ENCODE peak calls at places on chromosomes 6 and 20, in eight cellular contexts. One of them, this sample, is unnamed.

GRCh38 chr6:137641474-137642077 is 147.4 kb upstream of the OLIG3 start:
- DNase-seq in activated gamma-delta T cell treated with Interleukin-2 at 50 U/mL for 16 hours: peak
- DNase-seq in iris pigment epithelial cell: peak
- DNase-seq in cardiac fibroblast: peak
- DNase-seq in body of pancreas: peak
- DNase-seq in GM23338: peak
- DNase-seq in pancreas: peak
- DNase-seq in hepatocyte: peak
- DNase-seq in this sample: peak

GRCh38 chr6:166512567-166512966 is 73.9 kb downstream of the RAMACL start:
- DNase-seq in activated gamma-delta T cell treated with Interleukin-2 at 50 U/mL for 16 hours: peak
- DNase-seq in iris pigment epithelial cell: no peak
- DNase-seq in cardiac fibroblast: no peak
- DNase-seq in body of pancreas: no peak
- DNase-seq in GM23338: no peak
- DNase-seq in pancreas: no peak
- DNase-seq in hepatocyte: no peak
- DNase-seq in this sample: peak

GRCh38 chr20:59455392-59456341 is 148.7 kb upstream of the PHACTR3 start:
- DNase-seq in activated gamma-delta T cell treated with Interleukin-2 at 50 U/mL for 16 hours: no peak
- DNase-seq in iris pigment epithelial cell: peak
- DNase-seq in cardiac fibroblast: peak
- DNase-seq in body of pancreas: peak
- DNase-seq in GM23338: peak
- DNase-seq in pancreas: peak
- DNase-seq in hepatocyte: peak
- DNase-seq in this sample: peak

GRCh38 chr6:127893541-127893940 is 7.3 kb downstream of the THEMIS start:
- DNase-seq in activated gamma-delta T cell treated with Interleukin-2 at 50 U/mL for 16 hours: no peak
- DNase-seq in iris pigment epithelial cell: no peak
- DNase-seq in cardiac fibroblast: no peak
- DNase-seq in body of pancreas: no peak
- DNase-seq in GM23338: peak
- DNase-seq in pancreas: no peak
- DNase-seq in hepatocyte: no peak
- DNase-seq in this sample: peak

GRCh38 chr20:46060301-46060881 is 29.4 kb downstream of the NCOA5 start:
- DNase-seq in activated gamma-delta T cell treated with Interleukin-2 at 50 U/mL for 16 hours: no peak
- DNase-seq in iris pigment epithelial cell: no peak
- DNase-seq in cardiac fibroblast: no peak
- DNase-seq in body of pancreas: peak
- DNase-seq in GM23338: no peak
- DNase-seq in pancreas: no peak
- DNase-seq in hepatocyte: no peak
- DNase-seq in this sample: peak

GRCh38 chr6:9851541-9852380 is 563.1 kb downstream of the TFAP2A start:
- DNase-seq in activated gamma-delta T cell treated with Interleukin-2 at 50 U/mL for 16 hours: no peak
- DNase-seq in iris pigment epithelial cell: peak
- DNase-seq in cardiac fibroblast: peak
- DNase-seq in body of pancreas: no peak
- DNase-seq in GM23338: peak
- DNase-seq in pancreas: no peak
- DNase-seq in hepatocyte: peak
- DNase-seq in this sample: peak

GRCh38 chr20:31675828-31676533 is 38.3 kb downstream of the COX4I2 start:
- DNase-seq in activated gamma-delta T cell treated with Interleukin-2 at 50 U/mL for 16 hours: peak
- DNase-seq in iris pigment epithelial cell: peak
- DNase-seq in cardiac fibroblast: peak
- DNase-seq in body of pancreas: no peak
- DNase-seq in GM23338: no peak
- DNase-seq in pancreas: no peak
- DNase-seq in hepatocyte: no peak
- DNase-seq in this sample: no peak

GRCh38 chr6:140957334-140957733 is 1175.4 kb upstream of the GJE1 start:
- DNase-seq in activated gamma-delta T cell treated with Interleukin-2 at 50 U/mL for 16 hours: no peak
- DNase-seq in iris pigment epithelial cell: no peak
- DNase-seq in cardiac fibroblast: no peak
- DNase-seq in body of pancreas: no peak
- DNase-seq in GM23338: no peak
- DNase-seq in pancreas: no peak
- DNase-seq in hepatocyte: no peak
- DNase-seq in this sample: no peak

GRCh38 chr6:71321344-71321743 is 32.7 kb downstream of the OGFRL1 start:
- DNase-seq in activated gamma-delta T cell treated with Interleukin-2 at 50 U/mL for 16 hours: no peak
- DNase-seq in iris pigment epithelial cell: no peak
- DNase-seq in cardiac fibroblast: no peak
- DNase-seq in body of pancreas: peak
- DNase-seq in GM23338: no peak
- DNase-seq in pancreas: no peak
- DNase-seq in hepatocyte: no peak
- DNase-seq in this sample: no peak

GRCh38 chr6:168968228-168968627 is 285.4 kb downstream of the THBS2 start:
- DNase-seq in activated gamma-delta T cell treated with Interleukin-2 at 50 U/mL for 16 hours: no peak
- DNase-seq in iris pigment epithelial cell: peak
- DNase-seq in cardiac fibroblast: peak
- DNase-seq in body of pancreas: peak
- DNase-seq in GM23338: peak
- DNase-seq in pancreas: no peak
- DNase-seq in hepatocyte: peak
- DNase-seq in this sample: peak

This sample was measured in RPMI8226.